ENCODE peak calls at places on chromosomes 5 and 9, in ten cellular contexts. F is activated B cell treated with CpG ODN at 0.5 μM for 24 hours; I is CD4-positive, alpha-beta T cell; L is GM20000; V is foreskin fibroblast; O is RWPE1; U is OCI-LY7; K is tibial artery; G is astrocyte of the spinal cord; B is A673. R is an unnamed sample.

GRCh38 chr5:135344351-135344750 is 54.7 kb downstream of the MACROH2A1 start:
- DNase-seq in U (no peak), V (peak; percentile 43), I (no peak), B (no peak), G (peak; percentile 40), O (no peak), L (no peak), K (no peak), F (no peak), R (no peak)

GRCh38 chr9:131885144-131885609 is 145.3 kb upstream of the RAPGEF1 start:
- DNase-seq in K (no peak), O (no peak), V (peak; percentile 16), G (no peak), F (no peak), U (no peak), I (no peak), L (no peak), B (no peak), R (no peak)

GRCh38 chr9:31030741-31031202 is 1353.7 kb upstream of the ACO1 start:
- DNase-seq in I (no peak), O (no peak), L (no peak), V (no peak), G (peak; percentile 60), U (no peak), K (no peak), F (no peak), B (no peak), R (no peak)

GRCh38 chr5:7208911-7209310 is 187.0 kb upstream of the ADCY2 start:
- DNase-seq in I (no peak), U (no peak), G (no peak), B (no peak), V (no peak), L (no peak), F (no peak), O (no peak), K (peak; percentile 68), R (no peak)

GRCh38 chr5:87393331-87393730 is 19.4 kb downstream of the CCNH start:
- DNase-seq in K (no peak), V (peak; percentile 60), F (no peak), U (no peak), O (peak; percentile 56), L (no peak), I (no peak), G (peak; percentile 83), B (peak; percentile 7), R (no peak)

GRCh38 chr5:74055446-74056097 is 429.6 kb downstream of the ARHGEF28 start:
- DNase-seq in O (no peak), F (no peak), I (no peak), V (no peak), G (no peak), L (no peak), K (no peak), U (no peak), B (no peak), R (no peak)

GRCh38 chr5:83957188-83957587 is 236.5 kb upstream of the HAPLN1 start:
- DNase-seq in F (no peak), B (no peak), V (no peak), K (no peak), O (no peak), I (no peak), L (no peak), G (peak; percentile 42), U (no peak), R (no peak)

GRCh38 chr9:76912631-76913275 is 6.8 kb upstream of the PRUNE2 start:
- DNase-seq in I (no peak), K (no peak), F (no peak), V (peak; percentile 34), B (peak; percentile 9), L (no peak), O (peak; percentile 31), G (peak; percentile 82), U (no peak), R (no peak)

GRCh38 chr5:26482076-26482816 is 556.1 kb downstream of the CDH9 start:
- DNase-seq in I (no peak), U (no peak), F (no peak), G (peak; percentile 1), B (no peak), L (no peak), V (no peak), K (no peak), O (no peak), R (no peak)

GRCh38 chr5:26487553-26487952 is 550.8 kb downstream of the CDH9 start:
- DNase-seq in F (no peak), V (no peak), G (no peak), B (no peak), U (no peak), L (no peak), I (no peak), O (no peak), K (no peak), R (no peak)

GRCh38 chr5:26486631-26487030 is 551.8 kb downstream of the CDH9 start:
- DNase-seq in K (no peak), O (no peak), B (no peak), G (no peak), F (no peak), L (no peak), V (no peak), I (no peak), U (no peak), R (no peak)

GRCh38 chr5:26482817-26483375 is 555.5 kb downstream of the CDH9 start:
- DNase-seq in U (peak; percentile 24), F (no peak), O (peak; percentile 63), I (no peak), K (peak; percentile 29), B (peak; percentile 70), V (no peak), G (peak; percentile 39), L (peak; percentile 53), R (no peak)
- TF ChIP-seq CTCF in U (peak; percentile 71), F (no peak), O (peak; percentile 83), I (no peak), K (no peak), B (peak; percentile 74), V (peak; percentile 32), G (peak; percentile 60), L (peak; percentile 46), R (peak; percentile 53)

DNA sequence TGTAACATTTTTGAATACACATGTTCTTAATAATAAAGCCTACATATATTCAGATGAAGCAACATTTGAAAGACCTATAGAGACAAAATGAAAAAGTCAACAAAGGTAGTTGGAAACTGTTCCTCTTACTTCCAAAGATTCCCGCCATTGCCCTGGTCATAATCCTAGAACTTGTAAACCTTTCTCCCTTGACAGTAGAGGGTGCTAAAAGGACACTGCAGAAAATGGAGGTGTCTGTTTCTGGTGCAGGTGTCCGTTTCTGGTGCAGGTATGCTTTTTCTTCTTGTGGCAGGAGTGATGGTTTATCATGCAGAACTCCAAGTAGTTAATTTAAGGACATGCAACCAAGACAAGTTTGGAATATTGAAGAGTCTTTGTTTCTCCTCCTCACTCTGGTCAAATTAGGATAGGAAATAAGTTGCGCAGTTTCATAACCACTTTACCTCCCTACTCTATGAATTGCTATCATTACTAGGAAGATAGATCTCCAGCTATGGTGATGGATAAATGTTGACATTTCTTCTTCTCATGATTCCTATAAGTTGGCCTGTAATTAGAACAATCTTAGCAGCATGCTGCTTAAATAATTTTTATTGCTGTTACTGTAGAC is 56.0 kb upstream of the FAM174A start:
- DNase-seq in I (no peak), V (no peak), F (no peak), O (peak; percentile 51), K (no peak), L (peak; percentile 14), B (peak; percentile 2), G (peak; percentile 13), U (peak; percentile 33), R (no peak)
- TF ChIP-seq CTCF in I (peak; percentile 54), V (peak; percentile 39), F (no peak), O (peak; percentile 81), K (no peak), L (no peak), B (peak; percentile 38), G (peak; percentile 53), U (peak; percentile 74), R (no peak)

GRCh38 chr5:170341545-170341944 is 44.0 kb upstream of the LCP2 start:
- DNase-seq in V (no peak), U (peak; percentile 55), F (no peak), I (no peak), L (no peak), O (no peak), G (no peak), K (no peak), B (no peak), R (no peak)

GRCh38 chr5:170337055-170337454 is 39.5 kb upstream of the LCP2 start:
- DNase-seq in L (no peak), F (no peak), U (no peak), O (no peak), V (no peak), G (no peak), B (peak; percentile 46), K (no peak), I (no peak), R (no peak)

GRCh38 chr5:170338272-170338671 is 40.7 kb upstream of the LCP2 start:
- DNase-seq in O (no peak), U (no peak), K (no peak), B (no peak), F (no peak), V (no peak), I (no peak), G (no peak), L (no peak), R (no peak)

GRCh38 chr5:170339780-170340167 is 42.2 kb upstream of the LCP2 start:
- DNase-seq in O (no peak), U (no peak), F (no peak), K (no peak), L (no peak), I (no peak), V (no peak), G (no peak), B (no peak), R (no peak)

DNA sequence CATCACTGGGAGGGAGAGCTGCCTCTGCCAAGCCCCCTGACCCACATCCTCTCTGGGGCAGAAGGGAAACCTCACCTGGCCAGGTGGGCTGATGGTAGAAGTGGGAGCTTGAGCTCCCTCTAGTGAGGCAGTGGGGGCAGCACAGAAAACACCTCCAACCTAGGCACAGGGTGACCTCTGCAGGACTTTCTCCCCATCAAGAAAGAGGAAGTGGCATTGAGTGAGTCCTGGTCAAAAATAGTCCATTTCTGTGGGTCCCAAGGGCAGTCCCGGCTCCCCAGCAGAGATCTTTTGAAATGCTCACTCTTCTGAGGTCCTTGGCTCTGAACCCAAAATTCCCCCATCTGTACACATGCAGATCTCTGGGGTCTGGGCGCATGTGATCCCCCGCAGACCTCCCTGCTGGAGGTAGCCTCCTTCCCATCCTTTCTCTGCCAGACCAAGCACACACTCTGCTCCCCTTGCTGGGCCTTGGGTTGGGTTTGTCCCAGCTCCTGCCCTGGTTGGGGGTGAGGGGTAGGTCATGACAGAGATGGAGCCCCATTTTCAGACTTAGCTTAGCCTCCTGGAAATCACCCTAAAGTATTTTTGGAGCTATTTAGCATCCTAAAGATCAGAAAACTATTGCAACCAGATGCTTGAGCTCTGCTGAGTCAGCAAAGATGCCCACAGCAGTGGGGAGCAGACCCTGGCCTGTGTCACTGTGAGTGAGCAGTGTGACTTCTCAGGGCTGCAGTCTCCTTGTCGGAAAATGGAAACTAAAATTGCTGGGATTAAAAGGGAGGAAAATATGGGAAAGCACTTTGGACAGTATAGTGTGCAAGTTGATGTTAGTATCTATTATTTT is 41.6 kb upstream of the LCP2 start:
- DNase-seq in I (peak; percentile 67), G (no peak), L (peak; percentile 81), F (peak; percentile 35), B (no peak), V (no peak), K (no peak), U (peak; percentile 64), O (peak; percentile 48), R (no peak)
- TF ChIP-seq CTCF in I (peak; percentile 98), G (no peak), L (peak; percentile 92), F (peak; percentile 48), B (peak; percentile 32), V (no peak), K (no peak), U (peak; percentile 81), O (no peak), R (no peak)

GRCh38 chr5:147876141-147876540 is 2.4 kb upstream of the SCGB3A2 start:
- DNase-seq in F (no peak), B (no peak), O (no peak), V (no peak), G (no peak), K (no peak), I (no peak), U (no peak), L (no peak), R (no peak)

GRCh38 chr5:147879784-147880183 is 1.3 kb downstream of the SCGB3A2 start:
- DNase-seq in G (no peak), U (no peak), I (no peak), O (no peak), K (no peak), L (no peak), B (no peak), F (no peak), V (no peak), R (no peak)

GRCh38 chr5:147878066-147878748 is at the start of gene SCGB3A2:
- DNase-seq in O (no peak), V (no peak), F (no peak), B (no peak), U (no peak), K (no peak), I (no peak), G (no peak), L (no peak), R (no peak)

GRCh38 chr5:147876626-147877025 is 1.9 kb upstream of the SCGB3A2 start:
- DNase-seq in K (no peak), U (no peak), G (no peak), I (no peak), B (no peak), O (no peak), F (no peak), L (no peak), V (no peak), R (no peak)

GRCh38 chr5:147874910-147875367 is 3.6 kb upstream of the SCGB3A2 start:
- DNase-seq in U (no peak), B (no peak), O (no peak), G (no peak), F (no peak), K (no peak), I (no peak), V (no peak), L (no peak), R (no peak)
- TF ChIP-seq CTCF in U (no peak), B (no peak), O (no peak), G (no peak), F (no peak), K (no peak), I (no peak), V (no peak), L (no peak), R (no peak)

R was measured in mesothelial cell of epicardium.